ENCODE peak calls at places on chromosomes 11 and 22, in ten cellular contexts. One of them, this sample, is unnamed.

GRCh38 chr11:18419040-18419439 is 6.9 kb downstream of the LDHC start:
- DNase-seq in left ventricle myocardium inferior: no peak
- DNase-seq in progenitor cell of endocrine pancreas: no peak
- DNase-seq in CD8-positive, alpha-beta T cell: no peak
- DNase-seq in CD4-positive, alpha-beta T cell: no peak
- DNase-seq in AG09309: no peak
- DNase-seq in dorsolateral prefrontal cortex: no peak
- DNase-seq in thoracic aorta: no peak
- DNase-seq in heart right ventricle: no peak
- DNase-seq in K562: no peak
- DNase-seq in this sample: no peak

GRCh38 chr11:96272542-96273306 is 70.3 kb downstream of the MAML2 start:
- DNase-seq in heart right ventricle: no peak
- DNase-seq in CD4-positive, alpha-beta T cell: no peak
- DNase-seq in left ventricle myocardium inferior: no peak
- DNase-seq in CD8-positive, alpha-beta T cell: no peak
- DNase-seq in dorsolateral prefrontal cortex: no peak
- DNase-seq in progenitor cell of endocrine pancreas: no peak
- DNase-seq in K562: no peak
- DNase-seq in AG09309: no peak
- DNase-seq in thoracic aorta: no peak
- DNase-seq in this sample: no peak

GRCh38 chr22:28670153-28670552 is 9.5 kb downstream of the TTC28 start:
- DNase-seq in heart right ventricle: no peak
- DNase-seq in CD4-positive, alpha-beta T cell: no peak
- DNase-seq in K562: no peak
- DNase-seq in progenitor cell of endocrine pancreas: no peak
- DNase-seq in AG09309: peak; percentile 62
- DNase-seq in CD8-positive, alpha-beta T cell: no peak
- DNase-seq in thoracic aorta: no peak
- DNase-seq in dorsolateral prefrontal cortex: no peak
- DNase-seq in left ventricle myocardium inferior: no peak
- DNase-seq in this sample: no peak

GRCh38 chr11:94457118-94458029 is 36.3 kb downstream of the MRE11 start:
- DNase-seq in CD4-positive, alpha-beta T cell: no peak
- DNase-seq in progenitor cell of endocrine pancreas: no peak
- DNase-seq in thoracic aorta: no peak
- DNase-seq in dorsolateral prefrontal cortex: no peak
- DNase-seq in CD8-positive, alpha-beta T cell: no peak
- DNase-seq in heart right ventricle: no peak
- DNase-seq in left ventricle myocardium inferior: no peak
- DNase-seq in K562: no peak
- DNase-seq in AG09309: no peak
- DNase-seq in this sample: no peak

GRCh38 chr22:38935023-38935422 is 22.4 kb upstream of the APOBEC3A start:
- DNase-seq in dorsolateral prefrontal cortex: no peak
- DNase-seq in AG09309: no peak
- DNase-seq in CD4-positive, alpha-beta T cell: no peak
- DNase-seq in heart right ventricle: peak; percentile 64
- DNase-seq in thoracic aorta: no peak
- DNase-seq in CD8-positive, alpha-beta T cell: no peak
- DNase-seq in progenitor cell of endocrine pancreas: no peak
- DNase-seq in K562: no peak
- DNase-seq in left ventricle myocardium inferior: peak; percentile 83
- DNase-seq in this sample: no peak

GRCh38 chr11:17846852-17847453 is 112.4 kb downstream of the KCNC1 start:
- DNase-seq in heart right ventricle: peak; percentile 27
- DNase-seq in left ventricle myocardium inferior: no peak
- DNase-seq in CD8-positive, alpha-beta T cell: no peak
- DNase-seq in K562: no peak
- DNase-seq in progenitor cell of endocrine pancreas: no peak
- DNase-seq in AG09309: no peak
- DNase-seq in dorsolateral prefrontal cortex: peak; percentile 50
- DNase-seq in thoracic aorta: no peak
- DNase-seq in CD4-positive, alpha-beta T cell: no peak
- DNase-seq in this sample: no peak

GRCh38 chr22:47191630-47192105 is 429.2 kb downstream of the TBC1D22A start:
- DNase-seq in heart right ventricle: no peak
- DNase-seq in thoracic aorta: no peak
- DNase-seq in progenitor cell of endocrine pancreas: no peak
- DNase-seq in CD4-positive, alpha-beta T cell: no peak
- DNase-seq in CD8-positive, alpha-beta T cell: no peak
- DNase-seq in left ventricle myocardium inferior: no peak
- DNase-seq in AG09309: no peak
- DNase-seq in dorsolateral prefrontal cortex: no peak
- DNase-seq in K562: no peak
- DNase-seq in this sample: no peak

GRCh38 chr11:8262552-8263108 is 1.0 kb downstream of the LMO1 start:
- DNase-seq in CD4-positive, alpha-beta T cell: no peak
- DNase-seq in progenitor cell of endocrine pancreas: peak; percentile 37
- DNase-seq in AG09309: no peak
- DNase-seq in CD8-positive, alpha-beta T cell: no peak
- DNase-seq in K562: no peak
- DNase-seq in heart right ventricle: no peak
- DNase-seq in thoracic aorta: no peak
- DNase-seq in left ventricle myocardium inferior: peak; percentile 37
- DNase-seq in dorsolateral prefrontal cortex: no peak
- DNase-seq in this sample: peak; percentile 22

DNA sequence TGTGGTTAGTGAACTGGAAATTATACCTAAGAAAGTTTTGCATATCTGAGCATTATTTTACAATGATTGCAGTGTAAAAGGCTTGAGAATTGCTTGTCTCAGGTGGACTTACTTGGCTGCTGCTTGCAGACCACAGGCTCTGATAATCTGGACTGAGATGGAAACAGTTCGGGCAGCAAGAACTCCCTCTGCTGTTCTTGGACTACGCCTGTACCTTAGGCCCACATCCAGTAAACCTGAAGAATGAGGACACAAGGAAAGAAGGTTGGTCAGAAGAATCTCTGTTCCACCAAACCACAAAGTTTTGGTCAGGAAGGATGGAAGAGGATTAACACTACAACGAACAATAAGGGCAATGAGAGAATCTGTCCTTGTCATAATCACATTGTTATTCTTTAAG is 80.1 kb downstream of the C2CD3 start:
- DNase-seq in K562: no peak
- DNase-seq in thoracic aorta: no peak
- DNase-seq in AG09309: no peak
- DNase-seq in CD4-positive, alpha-beta T cell: no peak
- DNase-seq in heart right ventricle: no peak
- DNase-seq in left ventricle myocardium inferior: no peak
- DNase-seq in progenitor cell of endocrine pancreas: no peak
- DNase-seq in CD8-positive, alpha-beta T cell: no peak
- DNase-seq in dorsolateral prefrontal cortex: no peak
- DNase-seq in this sample: no peak
- TF ChIP-seq CTCF in K562: peak; percentile 49
- TF ChIP-seq CTCF in thoracic aorta: no peak
- TF ChIP-seq CTCF in AG09309: peak; percentile 33
- TF ChIP-seq CTCF in CD4-positive, alpha-beta T cell: no peak
- TF ChIP-seq CTCF in heart right ventricle: no peak
- TF ChIP-seq CTCF in left ventricle myocardium inferior: no peak
- TF ChIP-seq CTCF in progenitor cell of endocrine pancreas: peak; percentile 17
- TF ChIP-seq CTCF in CD8-positive, alpha-beta T cell: no peak
- TF ChIP-seq CTCF in dorsolateral prefrontal cortex: no peak
- TF ChIP-seq CTCF in this sample: no peak

GRCh38 chr11:116073854-116074837 is 569.9 kb upstream of the CADM1 start:
- DNase-seq in thoracic aorta: no peak
- DNase-seq in CD8-positive, alpha-beta T cell: no peak
- DNase-seq in left ventricle myocardium inferior: peak; percentile 47
- DNase-seq in heart right ventricle: peak; percentile 45
- DNase-seq in dorsolateral prefrontal cortex: peak; percentile 89
- DNase-seq in K562: no peak
- DNase-seq in CD4-positive, alpha-beta T cell: no peak
- DNase-seq in AG09309: no peak
- DNase-seq in progenitor cell of endocrine pancreas: no peak
- DNase-seq in this sample: no peak

GRCh38 chr11:116082256-116082655 is 578.0 kb upstream of the CADM1 start:
- DNase-seq in left ventricle myocardium inferior: no peak
- DNase-seq in CD8-positive, alpha-beta T cell: no peak
- DNase-seq in thoracic aorta: no peak
- DNase-seq in K562: no peak
- DNase-seq in progenitor cell of endocrine pancreas: no peak
- DNase-seq in heart right ventricle: no peak
- DNase-seq in CD4-positive, alpha-beta T cell: no peak
- DNase-seq in AG09309: no peak
- DNase-seq in dorsolateral prefrontal cortex: no peak
- DNase-seq in this sample: no peak

GRCh38 chr11:116079580-116079979 is 575.4 kb upstream of the CADM1 start:
- DNase-seq in progenitor cell of endocrine pancreas: no peak
- DNase-seq in left ventricle myocardium inferior: no peak
- DNase-seq in AG09309: no peak
- DNase-seq in CD4-positive, alpha-beta T cell: no peak
- DNase-seq in CD8-positive, alpha-beta T cell: no peak
- DNase-seq in thoracic aorta: no peak
- DNase-seq in heart right ventricle: no peak
- DNase-seq in K562: no peak
- DNase-seq in dorsolateral prefrontal cortex: no peak
- DNase-seq in this sample: no peak

GRCh38 chr11:116077092-116077491 is 572.9 kb upstream of the CADM1 start:
- DNase-seq in K562: no peak
- DNase-seq in thoracic aorta: no peak
- DNase-seq in left ventricle myocardium inferior: no peak
- DNase-seq in CD8-positive, alpha-beta T cell: no peak
- DNase-seq in dorsolateral prefrontal cortex: no peak
- DNase-seq in CD4-positive, alpha-beta T cell: no peak
- DNase-seq in AG09309: no peak
- DNase-seq in heart right ventricle: no peak
- DNase-seq in progenitor cell of endocrine pancreas: no peak
- DNase-seq in this sample: no peak

DNA sequence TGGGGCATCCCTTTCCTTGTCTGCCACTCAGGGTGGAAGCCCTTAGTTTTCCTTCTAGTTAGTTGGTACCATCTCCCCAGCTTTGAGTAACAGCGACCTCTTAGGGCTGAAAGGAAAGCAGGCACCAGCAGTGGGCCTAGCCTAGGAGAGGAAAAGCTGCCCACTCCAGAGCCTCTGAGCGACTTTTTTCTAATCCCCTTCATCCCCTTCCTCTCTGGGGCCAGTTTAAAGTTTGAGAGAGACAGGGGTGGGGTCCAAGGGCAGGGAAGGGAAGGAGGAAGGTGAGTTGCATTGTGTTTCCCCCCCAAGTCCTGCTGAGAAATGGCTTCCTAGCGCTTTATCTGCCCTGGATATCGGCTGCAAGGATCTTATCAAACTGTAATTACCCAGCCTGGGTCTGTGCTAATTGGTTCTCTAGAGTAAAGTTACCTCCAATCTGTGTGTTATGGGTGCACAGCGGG is 573.9 kb upstream of the CADM1 start:
- DNase-seq in K562: no peak
- DNase-seq in left ventricle myocardium inferior: no peak
- DNase-seq in thoracic aorta: no peak
- DNase-seq in progenitor cell of endocrine pancreas: no peak
- DNase-seq in heart right ventricle: no peak
- DNase-seq in AG09309: no peak
- DNase-seq in CD4-positive, alpha-beta T cell: no peak
- DNase-seq in CD8-positive, alpha-beta T cell: no peak
- DNase-seq in dorsolateral prefrontal cortex: no peak
- DNase-seq in this sample: no peak
- TF ChIP-seq CTCF in K562: peak; percentile 45
- TF ChIP-seq CTCF in left ventricle myocardium inferior: peak; percentile 19
- TF ChIP-seq CTCF in thoracic aorta: no peak
- TF ChIP-seq CTCF in progenitor cell of endocrine pancreas: peak; percentile 61
- TF ChIP-seq CTCF in heart right ventricle: no peak
- TF ChIP-seq CTCF in AG09309: peak; percentile 16
- TF ChIP-seq CTCF in CD4-positive, alpha-beta T cell: no peak
- TF ChIP-seq CTCF in CD8-positive, alpha-beta T cell: no peak
- TF ChIP-seq CTCF in dorsolateral prefrontal cortex: no peak
- TF ChIP-seq CTCF in this sample: no peak

GRCh38 chr11:119317592-119318239 is 786 bp upstream of the MCAM start:
- DNase-seq in K562: no peak
- DNase-seq in left ventricle myocardium inferior: no peak
- DNase-seq in CD4-positive, alpha-beta T cell: no peak
- DNase-seq in CD8-positive, alpha-beta T cell: no peak
- DNase-seq in progenitor cell of endocrine pancreas: no peak
- DNase-seq in heart right ventricle: no peak
- DNase-seq in AG09309: no peak
- DNase-seq in dorsolateral prefrontal cortex: no peak
- DNase-seq in thoracic aorta: no peak
- DNase-seq in this sample: no peak

GRCh38 chr11:119316729-119317591 is at the start of gene MCAM:
- DNase-seq in AG09309: no peak
- DNase-seq in heart right ventricle: peak; percentile 62
- DNase-seq in thoracic aorta: no peak
- DNase-seq in dorsolateral prefrontal cortex: no peak
- DNase-seq in left ventricle myocardium inferior: peak; percentile 50
- DNase-seq in CD8-positive, alpha-beta T cell: no peak
- DNase-seq in K562: peak; percentile 93
- DNase-seq in CD4-positive, alpha-beta T cell: no peak
- DNase-seq in progenitor cell of endocrine pancreas: no peak
- DNase-seq in this sample: no peak

GRCh38 chr11:119316017-119316728 is 757 bp downstream of the MCAM start:
- DNase-seq in left ventricle myocardium inferior: peak; percentile 64
- DNase-seq in progenitor cell of endocrine pancreas: no peak
- DNase-seq in K562: peak; percentile 55
- DNase-seq in heart right ventricle: peak; percentile 65
- DNase-seq in AG09309: no peak
- DNase-seq in thoracic aorta: peak; percentile 76
- DNase-seq in dorsolateral prefrontal cortex: peak; percentile 84
- DNase-seq in CD4-positive, alpha-beta T cell: no peak
- DNase-seq in CD8-positive, alpha-beta T cell: no peak
- DNase-seq in this sample: no peak

GRCh38 chr11:119314748-119315138 is 2.2 kb downstream of the MCAM start:
- DNase-seq in CD4-positive, alpha-beta T cell: no peak
- DNase-seq in heart right ventricle: no peak
- DNase-seq in left ventricle myocardium inferior: no peak
- DNase-seq in dorsolateral prefrontal cortex: no peak
- DNase-seq in AG09309: no peak
- DNase-seq in CD8-positive, alpha-beta T cell: no peak
- DNase-seq in thoracic aorta: no peak
- DNase-seq in K562: no peak
- DNase-seq in progenitor cell of endocrine pancreas: no peak
- DNase-seq in this sample: no peak

GRCh38 chr11:119315139-119316016 is 1.6 kb downstream of the MCAM start:
- DNase-seq in CD8-positive, alpha-beta T cell: no peak
- DNase-seq in dorsolateral prefrontal cortex: peak; percentile 65
- DNase-seq in thoracic aorta: no peak
- DNase-seq in heart right ventricle: peak; percentile 53
- DNase-seq in progenitor cell of endocrine pancreas: no peak
- DNase-seq in AG09309: no peak
- DNase-seq in K562: peak; percentile 27
- DNase-seq in left ventricle myocardium inferior: peak; percentile 41
- DNase-seq in CD4-positive, alpha-beta T cell: peak; percentile 44
- DNase-seq in this sample: no peak
- TF ChIP-seq CTCF in CD8-positive, alpha-beta T cell: no peak
- TF ChIP-seq CTCF in dorsolateral prefrontal cortex: peak; percentile 46
- TF ChIP-seq CTCF in thoracic aorta: peak; percentile 22
- TF ChIP-seq CTCF in heart right ventricle: no peak
- TF ChIP-seq CTCF in progenitor cell of endocrine pancreas: no peak
- TF ChIP-seq CTCF in AG09309: no peak
- TF ChIP-seq CTCF in K562: no peak
- TF ChIP-seq CTCF in left ventricle myocardium inferior: peak; percentile 43
- TF ChIP-seq CTCF in CD4-positive, alpha-beta T cell: no peak
- TF ChIP-seq CTCF in this sample: no peak

GRCh38 chr22:29689201-29689871 is 30.5 kb upstream of the CABP7 start:
- DNase-seq in CD4-positive, alpha-beta T cell: no peak
- DNase-seq in dorsolateral prefrontal cortex: no peak
- DNase-seq in thoracic aorta: no peak
- DNase-seq in K562: no peak
- DNase-seq in AG09309: no peak
- DNase-seq in CD8-positive, alpha-beta T cell: no peak
- DNase-seq in heart right ventricle: no peak
- DNase-seq in left ventricle myocardium inferior: no peak
- DNase-seq in progenitor cell of endocrine pancreas: no peak
- DNase-seq in this sample: no peak

GRCh38 chr22:29689872-29690213 is 30.0 kb upstream of the CABP7 start:
- DNase-seq in left ventricle myocardium inferior: peak; percentile 46
- DNase-seq in progenitor cell of endocrine pancreas: peak; percentile 51
- DNase-seq in CD8-positive, alpha-beta T cell: no peak
- DNase-seq in CD4-positive, alpha-beta T cell: peak; percentile 14
- DNase-seq in AG09309: no peak
- DNase-seq in dorsolateral prefrontal cortex: peak; percentile 80
- DNase-seq in thoracic aorta: no peak
- DNase-seq in K562: no peak
- DNase-seq in heart right ventricle: peak; percentile 43
- DNase-seq in this sample: no peak

GRCh38 chr22:29692327-29692640 is 27.5 kb upstream of the CABP7 start:
- DNase-seq in thoracic aorta: no peak
- DNase-seq in CD4-positive, alpha-beta T cell: no peak
- DNase-seq in progenitor cell of endocrine pancreas: no peak
- DNase-seq in left ventricle myocardium inferior: no peak
- DNase-seq in dorsolateral prefrontal cortex: no peak
- DNase-seq in K562: no peak
- DNase-seq in AG09309: no peak
- DNase-seq in heart right ventricle: no peak
- DNase-seq in CD8-positive, alpha-beta T cell: no peak
- DNase-seq in this sample: no peak

GRCh38 chr22:29691636-29692326 is 28.0 kb upstream of the CABP7 start:
- DNase-seq in K562: no peak
- DNase-seq in left ventricle myocardium inferior: no peak
- DNase-seq in thoracic aorta: no peak
- DNase-seq in dorsolateral prefrontal cortex: no peak
- DNase-seq in CD4-positive, alpha-beta T cell: no peak
- DNase-seq in heart right ventricle: no peak
- DNase-seq in progenitor cell of endocrine pancreas: no peak
- DNase-seq in CD8-positive, alpha-beta T cell: no peak
- DNase-seq in AG09309: no peak
- DNase-seq in this sample: no peak

GRCh38 chr22:29690481-29690880 is 29.3 kb upstream of the CABP7 start:
- DNase-seq in AG09309: no peak
- DNase-seq in CD8-positive, alpha-beta T cell: no peak
- DNase-seq in K562: no peak
- DNase-seq in heart right ventricle: no peak
- DNase-seq in CD4-positive, alpha-beta T cell: no peak
- DNase-seq in left ventricle myocardium inferior: no peak
- DNase-seq in thoracic aorta: no peak
- DNase-seq in dorsolateral prefrontal cortex: no peak
- DNase-seq in progenitor cell of endocrine pancreas: no peak
- DNase-seq in this sample: no peak
- TF ChIP-seq CTCF in AG09309: no peak
- TF ChIP-seq CTCF in CD8-positive, alpha-beta T cell: no peak
- TF ChIP-seq CTCF in K562: no peak
- TF ChIP-seq CTCF in heart right ventricle: no peak
- TF ChIP-seq CTCF in CD4-positive, alpha-beta T cell: no peak
- TF ChIP-seq CTCF in left ventricle myocardium inferior: no peak
- TF ChIP-seq CTCF in thoracic aorta: no peak
- TF ChIP-seq CTCF in dorsolateral prefrontal cortex: no peak
- TF ChIP-seq CTCF in progenitor cell of endocrine pancreas: no peak
- TF ChIP-seq CTCF in this sample: no peak